ENCODE peak calls at places on chromosomes 12 and 14, in eight cellular contexts. V is heart left ventricle; Y is effector memory CD4-positive, alpha-beta T cell; E is substantia nigra; B is CD8-positive, alpha-beta memory T cell; K is A549; O is sigmoid colon; N is neural progenitor cell. W is an unnamed sample.

GRCh38 chr12:121872546-121873223 is 14.0 kb upstream of the HPD start:
- DNase-seq in V (no peak), Y (no peak), E (no peak), B (no peak), K (no peak), O (peak), N (no peak), W (no peak)

GRCh38 chr14:103140316-103141109 is 17.3 kb downstream of the TNFAIP2 start:
- DNase-seq in V (no peak), Y (no peak), E (no peak), B (no peak), K (no peak), O (no peak), N (no peak), W (no peak)

GRCh38 chr14:80152763-80153162 is 58.5 kb downstream of the DIO2 start:
- DNase-seq in V (no peak), Y (no peak), E (no peak), B (no peak), K (no peak), O (no peak), N (no peak), W (no peak)

GRCh38 chr12:45557020-45557419 is 172.5 kb upstream of the ARID2 start:
- DNase-seq in V (no peak), Y (no peak), E (no peak), B (no peak), K (no peak), O (no peak), N (no peak), W (no peak)

GRCh38 chr12:57330989-57331388 is 80.0 kb upstream of the STAC3 start:
- DNase-seq in V (no peak), Y (no peak), E (no peak), B (no peak), K (no peak), O (no peak), N (no peak), W (no peak)

GRCh38 chr14:104977681-104978647 is at the start of gene AHNAK2:
- DNase-seq in V (peak), Y (peak), E (no peak), B (peak), K (peak), O (peak), N (peak), W (peak)

GRCh38 chr12:118061876-118062791 is 1.2 kb upstream of the WSB2 start:
- DNase-seq in V (peak), Y (no peak), E (no peak), B (no peak), K (peak), O (peak), N (peak), W (peak)

GRCh38 chr12:22037952-22038351 is 8.1 kb upstream of the CMAS start:
- DNase-seq in V (no peak), Y (no peak), E (no peak), B (no peak), K (no peak), O (no peak), N (no peak), W (no peak)

GRCh38 chr12:112868459-112869041 is 38.2 kb upstream of the OAS1 start:
- DNase-seq in V (no peak), Y (no peak), E (no peak), B (no peak), K (no peak), O (no peak), N (peak), W (no peak)

GRCh38 chr14:22088614-22089359 is 415.2 kb upstream of the OR4E1 start:
- DNase-seq in V (no peak), Y (no peak), E (no peak), B (no peak), K (no peak), O (no peak), N (no peak), W (no peak)

GRCh38 chr12:19437996-19438395 is 1.3 kb upstream of the AEBP2 start:
- DNase-seq in V (no peak), Y (no peak), E (no peak), B (no peak), K (no peak), O (no peak), N (peak), W (no peak)

GRCh38 chr12:45309826-45310626 is 94.1 kb downstream of the ANO6 start:
- DNase-seq in V (no peak), Y (no peak), E (no peak), B (no peak), K (no peak), O (no peak), N (no peak), W (no peak)

GRCh38 chr14:104548802-104549535 is 30.6 kb upstream of the C14orf180 start:
- DNase-seq in V (no peak), Y (no peak), E (no peak), B (no peak), K (no peak), O (peak), N (no peak), W (no peak)

GRCh38 chr14:59463773-59464650 is 1.2 kb downstream of the GPR135 start:
- DNase-seq in V (peak), Y (no peak), E (no peak), B (no peak), K (no peak), O (peak), N (peak), W (peak)

GRCh38 chr12:71999795-72000194 is 61.1 kb downstream of the TPH2 start:
- DNase-seq in V (no peak), Y (no peak), E (no peak), B (no peak), K (no peak), O (no peak), N (no peak), W (no peak)

GRCh38 chr14:58824106-58824505 is 186.3 kb downstream of the DACT1 start:
- DNase-seq in V (no peak), Y (no peak), E (no peak), B (no peak), K (no peak), O (no peak), N (no peak), W (no peak)

GRCh38 chr12:102869571-102869970 is 47.5 kb downstream of the PAH start:
- DNase-seq in V (no peak), Y (no peak), E (no peak), B (no peak), K (no peak), O (no peak), N (no peak), W (no peak)

GRCh38 chr12:88931598-88931997 is 351.3 kb upstream of the KITLG start:
- DNase-seq in V (no peak), Y (no peak), E (no peak), B (no peak), K (no peak), O (no peak), N (peak), W (no peak)

GRCh38 chr14:23285530-23286019 is 357 bp downstream of the HOMEZ start:
- DNase-seq in V (no peak), Y (no peak), E (no peak), B (no peak), K (no peak), O (no peak), N (no peak), W (peak)

GRCh38 chr14:52391866-52392600 is 77.9 kb downstream of the PTGER2 start:
- DNase-seq in V (no peak), Y (no peak), E (no peak), B (no peak), K (no peak), O (no peak), N (no peak), W (no peak)

GRCh38 chr12:12696562-12697383 is 790 bp upstream of the GPR19 start:
- DNase-seq in V (peak), Y (peak), E (peak), B (peak), K (peak), O (peak), N (peak), W (peak)

GRCh38 chr12:115571027-115571426 is 706.5 kb downstream of the MED13L start:
- DNase-seq in V (no peak), Y (no peak), E (no peak), B (no peak), K (no peak), O (no peak), N (no peak), W (no peak)

GRCh38 chr14:53044486-53044885 is 93.6 kb upstream of the FERMT2 start:
- DNase-seq in V (no peak), Y (no peak), E (no peak), B (no peak), K (no peak), O (no peak), N (no peak), W (no peak)

GRCh38 chr14:73524493-73524892 is 12.4 kb upstream of the ACOT1 start:
- DNase-seq in V (no peak), Y (no peak), E (no peak), B (no peak), K (no peak), O (no peak), N (no peak), W (no peak)

GRCh38 chr14:95339301-95339865 is 19.7 kb upstream of the CLMN start:
- DNase-seq in V (no peak), Y (no peak), E (no peak), B (no peak), K (no peak), O (no peak), N (no peak), W (peak)

GRCh38 chr14:78968249-78968648 is 798.1 kb downstream of the NRXN3 start:
- DNase-seq in V (no peak), Y (no peak), E (no peak), B (no peak), K (no peak), O (no peak), N (no peak), W (no peak)

GRCh38 chr14:36271939-36272907 is 48.2 kb downstream of the MBIP start:
- DNase-seq in V (no peak), Y (no peak), E (no peak), B (no peak), K (no peak), O (no peak), N (no peak), W (no peak)

GRCh38 chr12:92488735-92489134 is 214.1 kb upstream of the PLEKHG7 start:
- DNase-seq in V (no peak), Y (no peak), E (no peak), B (no peak), K (no peak), O (no peak), N (no peak), W (no peak)
- H3K27ac ChIP-seq in V (no peak), Y (no peak), E (no peak), B (no peak), K (no peak), O (no peak), N (no peak), W (no peak)

GRCh38 chr14:69087061-69087461 is 65.9 kb downstream of the DCAF5 start:
- DNase-seq in V (no peak), Y (no peak), E (no peak), B (no peak), K (no peak), O (no peak), N (no peak), W (no peak)
- H3K27ac ChIP-seq in V (peak), Y (no peak), E (no peak), B (no peak), K (no peak), O (peak), N (no peak), W (no peak)

GRCh38 chr12:125453751-125454150 is 388.5 kb downstream of the AACS start:
- DNase-seq in V (no peak), Y (no peak), E (peak), B (no peak), K (no peak), O (no peak), N (peak), W (no peak)
- H3K27ac ChIP-seq in V (no peak), Y (no peak), E (peak), B (no peak), K (no peak), O (no peak), N (peak), W (no peak)

GRCh38 chr12:65695077-65695865 is 129.0 kb upstream of the HMGA2 start:
- DNase-seq in V (peak), Y (no peak), E (no peak), B (no peak), K (peak), O (no peak), N (no peak), W (peak)
- H3K27ac ChIP-seq in V (no peak), Y (no peak), E (no peak), B (no peak), K (peak), O (no peak), N (no peak), W (no peak)